ENCODE peak calls at places on chromosome 3, in ten cellular contexts. I is psoas muscle; Y is hippocampal formation; R is HTR-8/SVneo; O is heart left ventricle; F is astrocyte of the spinal cord; A is activated T-helper 9 cell treated with anti-CD3 and anti-CD28 coated beads, Interleukin-2, amount 50 U/mL, for 16 hours; D is GM12891; S is iris pigment epithelial cell; E is RPMI8226. W is an unnamed sample.

GRCh38 chr3:113736548-113737089 is 9.4 kb downstream of the NAA50 start:
- DNase-seq in S (peak; percentile 65), O (no peak), F (peak; percentile 78), I (no peak), E (peak; percentile 69), A (no peak), Y (peak; percentile 69), R (peak; percentile 33), D (no peak), W (no peak)

GRCh38 chr3:78918361-78919020 is 849.3 kb downstream of the ROBO1 start:
- DNase-seq in F (no peak), D (no peak), I (no peak), O (no peak), R (no peak), E (no peak), A (no peak), Y (no peak), S (peak; percentile 64), W (no peak)

GRCh38 chr3:15520804-15521572 is 518 bp downstream of the COLQ start:
- DNase-seq in S (no peak), F (no peak), O (no peak), A (no peak), E (no peak), R (no peak), I (no peak), D (no peak), Y (no peak), W (no peak)

GRCh38 chr3:70531063-70531657 is 218.7 kb upstream of the MDFIC2 start:
- DNase-seq in I (no peak), S (peak; percentile 50), R (peak; percentile 14), E (peak; percentile 4), D (no peak), F (peak; percentile 58), A (no peak), O (no peak), Y (peak; percentile 38), W (peak; percentile 10)

GRCh38 chr3:114071786-114072185 is 15.2 kb downstream of the QTRT2 start:
- DNase-seq in E (no peak), Y (no peak), D (no peak), S (peak; percentile 23), R (no peak), A (no peak), F (peak; percentile 22), I (no peak), O (no peak), W (no peak)

GRCh38 chr3:53161820-53162671 is 1.0 kb downstream of the PRKCD start:
- DNase-seq in F (peak; percentile 11), I (peak; percentile 37), D (peak; percentile 68), A (peak; percentile 34), E (peak; percentile 55), Y (no peak), S (peak; percentile 46), R (no peak), O (peak; percentile 52), W (no peak)

GRCh38 chr3:128012050-128012449 is 40.2 kb upstream of the SEC61A1 start:
- DNase-seq in F (no peak), A (no peak), R (no peak), Y (no peak), O (no peak), S (no peak), I (no peak), E (no peak), D (no peak), W (no peak)

GRCh38 chr3:150410311-150411105 is 2.4 kb downstream of the TSC22D2 start:
- DNase-seq in O (peak; percentile 47), I (peak; percentile 39), E (peak; percentile 74), F (no peak), R (no peak), Y (peak; percentile 19), D (peak; percentile 3), A (no peak), S (no peak), W (no peak)

GRCh38 chr3:52291508-52292181 is 4.0 kb downstream of the GLYCTK start:
- DNase-seq in Y (no peak), O (no peak), E (peak; percentile 52), D (peak; percentile 66), R (no peak), F (no peak), A (no peak), I (no peak), S (no peak), W (no peak)

GRCh38 chr3:15241341-15241740 is 35.3 kb downstream of the CAPN7 start:
- DNase-seq in O (no peak), F (no peak), D (no peak), I (peak; percentile 45), S (no peak), Y (no peak), R (peak; percentile 10), E (peak; percentile 51), A (peak; percentile 15), W (no peak)

GRCh38 chr3:115623414-115623868 is at the start of gene GAP43:
- DNase-seq in O (peak; percentile 32), E (no peak), S (peak; percentile 93), Y (no peak), R (peak; percentile 10), D (no peak), F (peak; percentile 82), I (peak; percentile 30), A (no peak), W (no peak)

GRCh38 chr3:110925804-110926203 is 145.8 kb upstream of the NECTIN3 start:
- DNase-seq in D (no peak), F (no peak), S (no peak), A (no peak), Y (no peak), I (no peak), O (no peak), R (no peak), E (no peak), W (no peak)

GRCh38 chr3:98692787-98693473 is 70.2 kb upstream of the ST3GAL6 start:
- DNase-seq in Y (no peak), O (no peak), S (peak; percentile 39), D (no peak), F (no peak), E (no peak), R (no peak), I (peak; percentile 33), A (no peak), W (peak; percentile 32)